ENCODE peak calls at places on chromosomes 2 and 18, in four cellular contexts. One of them, this sample, is unnamed.

GRCh38 chr2:200354823-200355751 is 48.6 kb downstream of the SPATS2L start:
- DNase-seq in stomach: no peak
- DNase-seq in KG1: no peak
- DNase-seq in omental fat pad: no peak
- DNase-seq in this sample: no peak

GRCh38 chr2:218984239-218985020 is 554 bp downstream of the FEV start:
- DNase-seq in stomach: no peak
- DNase-seq in KG1: no peak
- DNase-seq in omental fat pad: no peak
- DNase-seq in this sample: no peak

GRCh38 chr2:172449916-172450550 is 22.6 kb downstream of the ITGA6 start:
- DNase-seq in stomach: no peak
- DNase-seq in KG1: no peak
- DNase-seq in omental fat pad: no peak
- DNase-seq in this sample: peak; percentile 41

GRCh38 chr18:54608008-54608642 is 17.1 kb downstream of the DYNAP start:
- DNase-seq in stomach: no peak
- DNase-seq in omental fat pad: no peak
- DNase-seq in KG1: no peak
- DNase-seq in this sample: no peak

GRCh38 chr2:219120082-219120481 is 40.5 kb downstream of the NHEJ1 start:
- DNase-seq in KG1: no peak
- DNase-seq in omental fat pad: no peak
- DNase-seq in stomach: no peak
- DNase-seq in this sample: no peak

GRCh38 chr2:241803387-241804325 is 5.3 kb upstream of the NEU4 start:
- DNase-seq in stomach: no peak
- DNase-seq in KG1: no peak
- DNase-seq in omental fat pad: no peak
- DNase-seq in this sample: peak; percentile 48

GRCh38 chr2:74197983-74198460 is 393 bp upstream of the MTHFD2 start:
- DNase-seq in KG1: no peak
- DNase-seq in stomach: no peak
- DNase-seq in omental fat pad: no peak
- DNase-seq in this sample: no peak

GRCh38 chr18:76354348-76354747 is 140.7 kb downstream of the ZNF516 start:
- DNase-seq in omental fat pad: no peak
- DNase-seq in stomach: no peak
- DNase-seq in KG1: no peak
- DNase-seq in this sample: peak; percentile 58

GRCh38 chr2:12714391-12715221 is 2.1 kb upstream of the TRIB2 start:
- DNase-seq in KG1: no peak
- DNase-seq in stomach: no peak
- DNase-seq in omental fat pad: no peak
- DNase-seq in this sample: peak; percentile 18

GRCh38 chr18:54888378-54888777 is 60.1 kb downstream of the RAB27B start:
- DNase-seq in KG1: no peak
- DNase-seq in stomach: no peak
- DNase-seq in omental fat pad: no peak
- DNase-seq in this sample: no peak

GRCh38 chr18:33404244-33404873 is 36.2 kb downstream of the CCDC178 start:
- DNase-seq in KG1: no peak
- DNase-seq in omental fat pad: no peak
- DNase-seq in stomach: no peak
- DNase-seq in this sample: no peak

GRCh38 chr2:18520605-18521031 is 39.8 kb downstream of the RDH14 start:
- DNase-seq in KG1: peak; percentile 10
- DNase-seq in omental fat pad: peak; percentile 83
- DNase-seq in stomach: peak; percentile 84
- DNase-seq in this sample: peak; percentile 83

GRCh38 chr2:229401126-229401865 is 130.2 kb upstream of the PID1 start:
- DNase-seq in KG1: no peak
- DNase-seq in stomach: no peak
- DNase-seq in omental fat pad: no peak
- DNase-seq in this sample: no peak

GRCh38 chr2:191441761-191442160 is 196.6 kb downstream of the MYO1B start:
- DNase-seq in stomach: no peak
- DNase-seq in omental fat pad: no peak
- DNase-seq in KG1: no peak
- DNase-seq in this sample: peak; percentile 82

GRCh38 chr18:60471652-60472051 is 99.1 kb upstream of the MC4R start:
- DNase-seq in omental fat pad: no peak
- DNase-seq in stomach: no peak
- DNase-seq in KG1: no peak
- DNase-seq in this sample: no peak

GRCh38 chr2:237763812-237764211 is 34.8 kb upstream of the RBM44 start:
- DNase-seq in omental fat pad: no peak
- DNase-seq in KG1: no peak
- DNase-seq in stomach: no peak
- DNase-seq in this sample: no peak

GRCh38 chr2:229376866-229377265 is 105.8 kb upstream of the PID1 start:
- DNase-seq in KG1: no peak
- DNase-seq in stomach: no peak
- DNase-seq in omental fat pad: no peak
- DNase-seq in this sample: no peak

GRCh38 chr2:80231421-80231820 is 73.1 kb downstream of the LRRTM1 start:
- DNase-seq in omental fat pad: no peak
- DNase-seq in KG1: no peak
- DNase-seq in stomach: no peak
- DNase-seq in this sample: no peak

GRCh38 chr18:11310476-11311086 is 161.2 kb upstream of the PIEZO2 start:
- DNase-seq in stomach: no peak
- DNase-seq in omental fat pad: no peak
- DNase-seq in KG1: no peak
- DNase-seq in this sample: peak; percentile 52

GRCh38 chr18:57023483-57023882 is 123.4 kb upstream of the BOD1L2 start:
- DNase-seq in omental fat pad: no peak
- DNase-seq in stomach: no peak
- DNase-seq in KG1: no peak
- DNase-seq in this sample: no peak

GRCh38 chr2:135688978-135689377 is 52.7 kb upstream of the UBXN4 start:
- DNase-seq in stomach: no peak
- DNase-seq in omental fat pad: no peak
- DNase-seq in KG1: no peak
- DNase-seq in this sample: no peak

GRCh38 chr2:100880730-100881129 is 60.8 kb downstream of the NPAS2 start:
- DNase-seq in KG1: no peak
- DNase-seq in stomach: no peak
- DNase-seq in omental fat pad: no peak
- DNase-seq in this sample: no peak

GRCh38 chr2:7867858-7868257 is 814.0 kb upstream of the ID2 start:
- DNase-seq in omental fat pad: no peak
- DNase-seq in stomach: no peak
- DNase-seq in KG1: peak; percentile 23
- DNase-seq in this sample: no peak

GRCh38 chr2:241994086-241994485 is 124.6 kb downstream of the RTP5 start:
- DNase-seq in stomach: peak; percentile 21
- DNase-seq in omental fat pad: no peak
- DNase-seq in KG1: no peak
- DNase-seq in this sample: no peak

GRCh38 chr2:218375212-218375611 is 6.9 kb upstream of the SLC11A1 start:
- DNase-seq in KG1: no peak
- DNase-seq in omental fat pad: no peak
- DNase-seq in stomach: no peak
- DNase-seq in this sample: no peak

This sample was measured in AG08395.